ENCODE peak calls at places on chromosomes 5 and 9, in seven cellular contexts. G, Z, A, O, B, F and V are unnamed samples.

GRCh38 chr9:98906273-98907040 is 37.2 kb upstream of the COL15A1 start:
- DNase-seq in G (no peak), Z (no peak), A (no peak), O (no peak), B (no peak), F (peak), V (no peak)

GRCh38 chr9:34437006-34437925 is 21.1 kb downstream of the FAM219A start:
- DNase-seq in G (peak), Z (peak), A (peak), O (peak), B (peak), F (peak), V (peak)

GRCh38 chr5:35823347-35823875 is 33.3 kb upstream of the IL7R start:
- DNase-seq in G (no peak), Z (no peak), A (no peak), O (no peak), B (no peak), F (no peak), V (no peak)

GRCh38 chr9:83154821-83155220 is 91.9 kb upstream of the RASEF start:
- DNase-seq in G (no peak), Z (no peak), A (no peak), O (no peak), B (no peak), F (no peak), V (no peak)

GRCh38 chr9:128149001-128149701 is at the start of gene LCN2:
- DNase-seq in G (no peak), Z (no peak), A (no peak), O (no peak), B (peak), F (no peak), V (no peak)

GRCh38 chr9:124481115-124481514 is 26.1 kb downstream of the NR5A1 start:
- DNase-seq in G (no peak), Z (no peak), A (no peak), O (no peak), B (no peak), F (no peak), V (no peak)

GRCh38 chr9:126813072-126813471 is 8.2 kb downstream of the ZBTB43 start:
- DNase-seq in G (no peak), Z (no peak), A (no peak), O (no peak), B (no peak), F (no peak), V (no peak)

GRCh38 chr5:108989761-108990392 is 242.2 kb downstream of the FER start:
- DNase-seq in G (no peak), Z (no peak), A (no peak), O (no peak), B (no peak), F (peak), V (no peak)

GRCh38 chr5:58459276-58459859 is 518 bp downstream of the PLK2 start:
- DNase-seq in G (peak), Z (peak), A (no peak), O (no peak), B (no peak), F (peak), V (peak)

GRCh38 chr9:114166103-114166470 is 10.8 kb downstream of the COL27A1 start:
- DNase-seq in G (no peak), Z (no peak), A (no peak), O (no peak), B (no peak), F (no peak), V (no peak)

GRCh38 chr5:173208296-173208695 is 26.7 kb downstream of the NKX2-5 start:
- DNase-seq in G (no peak), Z (no peak), A (no peak), O (no peak), B (no peak), F (no peak), V (no peak)

GRCh38 chr5:133907075-133907474 is 61.4 kb downstream of the C5orf15 start:
- DNase-seq in G (no peak), Z (no peak), A (no peak), O (no peak), B (no peak), F (no peak), V (no peak)

GRCh38 chr5:40364441-40364840 is 315.3 kb upstream of the PTGER4 start:
- DNase-seq in G (no peak), Z (no peak), A (no peak), O (no peak), B (no peak), F (no peak), V (no peak)

GRCh38 chr9:134301387-134302129 is 24.7 kb upstream of the RXRA start:
- DNase-seq in G (no peak), Z (no peak), A (no peak), O (no peak), B (no peak), F (no peak), V (no peak)

GRCh38 chr9:23153058-23153457 is 673.0 kb downstream of the ELAVL2 start:
- DNase-seq in G (no peak), Z (no peak), A (no peak), O (no peak), B (no peak), F (no peak), V (no peak)

GRCh38 chr5:80754900-80755299 is 100.1 kb upstream of the DHFR start:
- DNase-seq in G (no peak), Z (no peak), A (no peak), O (no peak), B (no peak), F (peak), V (no peak)

GRCh38 chr5:22560115-22560514 is 293.0 kb downstream of the CDH12 start:
- DNase-seq in G (no peak), Z (peak), A (peak), O (no peak), B (no peak), F (peak), V (no peak)

GRCh38 chr5:67160985-67161384 is 35.6 kb downstream of the CD180 start:
- DNase-seq in G (no peak), Z (peak), A (no peak), O (no peak), B (peak), F (peak), V (peak)

GRCh38 chr5:75536694-75537360 is 25.1 kb downstream of the POLK start:
- DNase-seq in G (no peak), Z (no peak), A (no peak), O (no peak), B (peak), F (no peak), V (no peak)

GRCh38 chr9:125509476-125509875 is 197.5 kb downstream of the MAPKAP1 start:
- DNase-seq in G (no peak), Z (no peak), A (peak), O (no peak), B (no peak), F (peak), V (no peak)

GRCh38 chr5:128174951-128175350 is 91.4 kb downstream of the SLC12A2 start:
- DNase-seq in G (no peak), Z (peak), A (no peak), O (no peak), B (no peak), F (peak), V (no peak)

GRCh38 chr9:129109504-129109903 is 1.1 kb downstream of the CRAT start:
- DNase-seq in G (no peak), Z (no peak), A (no peak), O (no peak), B (peak), F (no peak), V (no peak)

GRCh38 chr5:181173027-181173419 is 25.6 kb downstream of the OR2V2 start:
- DNase-seq in G (no peak), Z (no peak), A (no peak), O (no peak), B (no peak), F (no peak), V (no peak)

GRCh38 chr9:106625259-106625789 is 237.6 kb upstream of the ZNF462 start:
- DNase-seq in G (no peak), Z (no peak), A (no peak), O (no peak), B (no peak), F (no peak), V (no peak)

GRCh38 chr5:131635755-131636479 is 888 bp upstream of the RAPGEF6 start:
- DNase-seq in G (no peak), Z (peak), A (no peak), O (peak), B (no peak), F (no peak), V (no peak)

GRCh38 chr5:37665889-37666288 is 174.0 kb downstream of the GDNF start:
- DNase-seq in G (peak), Z (no peak), A (no peak), O (no peak), B (no peak), F (no peak), V (no peak)

GRCh38 chr9:94222870-94223269 is 36.2 kb upstream of the ZNF169 start:
- DNase-seq in G (no peak), Z (no peak), A (no peak), O (no peak), B (no peak), F (no peak), V (no peak)

GRCh38 chr5:79966479-79966878 is 24.6 kb downstream of the MTX3 start:
- DNase-seq in G (no peak), Z (no peak), A (no peak), O (no peak), B (no peak), F (no peak), V (no peak)

GRCh38 chr9:5191983-5192382 is 6.5 kb upstream of the INSL6 start:
- DNase-seq in G (no peak), Z (no peak), A (no peak), O (no peak), B (no peak), F (no peak), V (no peak)

GRCh38 chr9:122107291-122107805 is 14.2 kb upstream of the TTLL11 start:
- DNase-seq in G (no peak), Z (no peak), A (no peak), O (no peak), B (no peak), F (peak), V (no peak)

GRCh38 chr9:126295516-126295915 is 31.1 kb upstream of the MVB12B start:
- DNase-seq in G (peak), Z (no peak), A (no peak), O (no peak), B (no peak), F (no peak), V (no peak)

GRCh38 chr5:821504-821903 is 29.3 kb downstream of the ZDHHC11 start:
- DNase-seq in G (no peak), Z (no peak), A (no peak), O (no peak), B (no peak), F (no peak), V (no peak)